ENCODE peak calls at places on chromosome 22, in five cellular contexts. T is neural progenitor cell, F is stomach, P is astrocyte of the hippocampus, J is renal cortical epithelial cell. S is an unnamed sample.

GRCh38 chr22:44569516-44569915 is 71.5 kb upstream of the RTL6 start:
- DNase-seq in F (no peak), T (no peak), J (no peak), P (no peak), S (no peak)

GRCh38 chr22:22109693-22110466 is 127.3 kb upstream of the TOP3B start:
- DNase-seq in F (no peak), T (no peak), J (no peak), P (no peak), S (no peak)

GRCh38 chr22:31139866-31140716 is at the start of gene PLA2G3:
- DNase-seq in J (peak), F (peak), T (peak), P (peak), S (peak)

GRCh38 chr22:40265783-40266182 is 80.5 kb upstream of the ADSL start:
- DNase-seq in P (no peak), F (no peak), J (no peak), T (no peak), S (no peak)

GRCh38 chr22:28019360-28019759 is 100.3 kb upstream of the PITPNB start:
- DNase-seq in P (peak), J (peak), F (peak), T (no peak), S (no peak)

GRCh38 chr22:21943571-21944448 is 8.8 kb downstream of the PPM1F start:
- DNase-seq in J (no peak), T (no peak), F (no peak), P (no peak), S (no peak)

GRCh38 chr22:40376149-40376548 is 5.8 kb downstream of the SGSM3 start:
- DNase-seq in F (no peak), T (no peak), J (no peak), P (no peak), S (no peak)

GRCh38 chr22:32270641-32271369 is 15.7 kb upstream of the SLC5A4 start:
- DNase-seq in F (no peak), P (no peak), J (no peak), T (no peak), S (no peak)

GRCh38 chr22:26579331-26579886 is 10.5 kb downstream of the TPST2 start:
- DNase-seq in F (peak), J (no peak), T (no peak), P (no peak), S (peak)

S was measured in colonic mucosa.